ENCODE peak calls at places on chromosomes 4 and X, in four cellular contexts. One of them, this sample, is unnamed.

GRCh38 chrX:19791562-19791961 is 95.8 kb downstream of the SH3KBP1 start:
- DNase-seq in heart left ventricle: no peak
- DNase-seq in gastrocnemius medialis: no peak
- DNase-seq in fibroblast of lung: peak; percentile 45
- DNase-seq in this sample: no peak

GRCh38 chr4:68342139-68342538 is 7.8 kb downstream of the YTHDC1 start:
- DNase-seq in fibroblast of lung: peak; percentile 67
- DNase-seq in gastrocnemius medialis: no peak
- DNase-seq in heart left ventricle: no peak
- DNase-seq in this sample: peak; percentile 64

GRCh38 chrX:131633285-131633917 is 89.5 kb downstream of the OR13H1 start:
- DNase-seq in fibroblast of lung: peak; percentile 27
- DNase-seq in heart left ventricle: no peak
- DNase-seq in gastrocnemius medialis: peak; percentile 15
- DNase-seq in this sample: peak; percentile 25

GRCh38 chr4:183375156-183375555 is 52.9 kb upstream of the CLDN24 start:
- DNase-seq in heart left ventricle: no peak
- DNase-seq in gastrocnemius medialis: no peak
- DNase-seq in fibroblast of lung: no peak
- DNase-seq in this sample: no peak

GRCh38 chr4:36523182-36523581 is 241.8 kb downstream of the DTHD1 start:
- DNase-seq in gastrocnemius medialis: no peak
- DNase-seq in heart left ventricle: no peak
- DNase-seq in fibroblast of lung: no peak
- DNase-seq in this sample: no peak

GRCh38 chr4:169823685-169824084 is 65.9 kb upstream of the HPF1 start:
- DNase-seq in fibroblast of lung: peak; percentile 64
- DNase-seq in gastrocnemius medialis: no peak
- DNase-seq in heart left ventricle: peak; percentile 37
- DNase-seq in this sample: peak; percentile 55

GRCh38 chrX:45400380-45400779 is 199.7 kb upstream of the DIPK2B start:
- DNase-seq in gastrocnemius medialis: no peak
- DNase-seq in heart left ventricle: no peak
- DNase-seq in fibroblast of lung: peak; percentile 84
- DNase-seq in this sample: no peak

GRCh38 chr4:85669204-85669603 is 194.3 kb downstream of the ARHGAP24 start:
- DNase-seq in fibroblast of lung: no peak
- DNase-seq in gastrocnemius medialis: no peak
- DNase-seq in heart left ventricle: no peak
- DNase-seq in this sample: no peak

GRCh38 chrX:148784859-148785655 is 284.6 kb downstream of the AFF2 start:
- DNase-seq in fibroblast of lung: peak; percentile 1
- DNase-seq in heart left ventricle: no peak
- DNase-seq in gastrocnemius medialis: no peak
- DNase-seq in this sample: no peak

GRCh38 chr4:172726001-172726423 is 442.6 kb upstream of the GALNT7 start:
- DNase-seq in fibroblast of lung: no peak
- DNase-seq in gastrocnemius medialis: no peak
- DNase-seq in heart left ventricle: no peak
- DNase-seq in this sample: no peak

GRCh38 chr4:144666539-144667175 is 20.7 kb downstream of the HHIP start:
- DNase-seq in heart left ventricle: no peak
- DNase-seq in fibroblast of lung: peak; percentile 87
- DNase-seq in gastrocnemius medialis: no peak
- DNase-seq in this sample: no peak

GRCh38 chr4:6641164-6641970 is 882 bp downstream of the MRFAP1 start:
- DNase-seq in heart left ventricle: peak; percentile 63
- DNase-seq in gastrocnemius medialis: peak; percentile 28
- DNase-seq in fibroblast of lung: peak; percentile 56
- DNase-seq in this sample: peak; percentile 44

DNA sequence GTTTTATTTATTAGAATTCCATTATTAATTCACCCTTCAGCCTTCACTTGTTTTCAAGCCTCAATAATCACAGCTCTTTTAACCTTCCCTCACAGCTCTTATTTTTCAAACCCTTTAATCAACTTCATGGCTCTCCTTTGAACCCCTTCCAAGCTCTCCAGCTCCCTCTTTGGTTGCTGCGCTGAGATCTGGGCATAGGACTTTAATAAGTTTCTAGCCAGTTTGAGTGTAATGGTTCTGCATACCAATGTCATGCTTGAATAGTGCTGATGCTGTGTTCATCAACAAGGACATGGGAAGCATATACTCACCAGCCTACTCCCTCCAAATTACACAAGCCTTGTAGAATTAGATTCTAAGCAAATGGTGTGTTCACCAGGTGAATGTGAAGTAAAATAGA is 3.5 kb upstream of the RNF212 start:
- DNase-seq in fibroblast of lung: peak; percentile 21
- DNase-seq in heart left ventricle: no peak
- DNase-seq in gastrocnemius medialis: no peak
- DNase-seq in this sample: no peak
- H3K27me3 ChIP-seq in fibroblast of lung: peaks cover under 1% of the 10 kb centered on the region
- H3K27me3 ChIP-seq in heart left ventricle: peaks cover 32% of the 10 kb centered on the region
- H3K27me3 ChIP-seq in gastrocnemius medialis: peaks cover 23% of the 10 kb centered on the region
- H3K27me3 ChIP-seq in this sample: peaks cover 48% of the 10 kb centered on the region

DNA sequence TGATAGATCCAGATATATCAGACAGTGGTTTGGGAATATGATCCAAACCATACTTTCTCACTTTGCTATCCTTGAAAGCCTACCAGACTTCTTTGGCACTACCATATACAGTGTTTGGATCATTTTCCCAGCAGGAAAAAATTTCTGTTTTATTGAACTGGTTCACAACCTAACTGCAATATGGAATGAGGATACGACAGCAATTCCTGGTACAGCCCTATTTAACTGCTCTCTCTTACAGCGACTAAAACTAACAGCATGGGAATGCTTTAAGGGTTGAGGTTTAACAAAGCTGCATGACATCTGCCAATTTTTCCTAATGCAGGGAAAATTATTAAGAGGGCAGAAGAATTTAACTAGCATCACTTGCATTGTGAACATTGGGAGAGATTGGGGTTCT is 47.3 kb downstream of the RS1 start:
- DNase-seq in gastrocnemius medialis: no peak
- DNase-seq in fibroblast of lung: no peak
- DNase-seq in heart left ventricle: no peak
- DNase-seq in this sample: no peak
- H3K27ac ChIP-seq in gastrocnemius medialis: no peak overlapping the region
- H3K27ac ChIP-seq in fibroblast of lung: no peak overlapping the region
- H3K27ac ChIP-seq in heart left ventricle: no peak overlapping the region
- H3K27ac ChIP-seq in this sample: no peak overlapping the region

DNA sequence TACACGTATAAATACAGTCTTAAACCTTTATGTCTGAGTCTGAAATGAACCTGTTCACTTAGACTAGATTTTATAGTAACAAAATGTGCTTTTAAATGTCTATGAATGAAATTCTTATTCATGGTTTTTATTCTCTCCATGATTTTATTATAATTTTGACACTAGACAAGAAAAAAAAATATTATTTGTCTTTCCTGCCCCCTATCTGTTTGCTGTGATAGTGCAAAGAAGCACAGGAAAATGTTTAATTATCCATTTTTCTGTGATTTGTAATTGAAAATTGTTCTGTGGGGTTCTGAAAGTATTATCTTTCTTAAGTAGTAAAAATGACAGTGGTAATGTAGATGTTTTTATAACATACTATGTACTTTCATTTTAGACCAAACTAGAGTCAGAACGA is 52.0 kb downstream of the INTS6L start:
- DNase-seq in fibroblast of lung: no peak
- DNase-seq in heart left ventricle: no peak
- DNase-seq in gastrocnemius medialis: no peak
- DNase-seq in this sample: no peak
- TF ChIP-seq CTCF in fibroblast of lung: no peak
- TF ChIP-seq CTCF in heart left ventricle: peak; percentile 52
- TF ChIP-seq CTCF in gastrocnemius medialis: no peak
- TF ChIP-seq CTCF in this sample: peak; percentile 55

DNA sequence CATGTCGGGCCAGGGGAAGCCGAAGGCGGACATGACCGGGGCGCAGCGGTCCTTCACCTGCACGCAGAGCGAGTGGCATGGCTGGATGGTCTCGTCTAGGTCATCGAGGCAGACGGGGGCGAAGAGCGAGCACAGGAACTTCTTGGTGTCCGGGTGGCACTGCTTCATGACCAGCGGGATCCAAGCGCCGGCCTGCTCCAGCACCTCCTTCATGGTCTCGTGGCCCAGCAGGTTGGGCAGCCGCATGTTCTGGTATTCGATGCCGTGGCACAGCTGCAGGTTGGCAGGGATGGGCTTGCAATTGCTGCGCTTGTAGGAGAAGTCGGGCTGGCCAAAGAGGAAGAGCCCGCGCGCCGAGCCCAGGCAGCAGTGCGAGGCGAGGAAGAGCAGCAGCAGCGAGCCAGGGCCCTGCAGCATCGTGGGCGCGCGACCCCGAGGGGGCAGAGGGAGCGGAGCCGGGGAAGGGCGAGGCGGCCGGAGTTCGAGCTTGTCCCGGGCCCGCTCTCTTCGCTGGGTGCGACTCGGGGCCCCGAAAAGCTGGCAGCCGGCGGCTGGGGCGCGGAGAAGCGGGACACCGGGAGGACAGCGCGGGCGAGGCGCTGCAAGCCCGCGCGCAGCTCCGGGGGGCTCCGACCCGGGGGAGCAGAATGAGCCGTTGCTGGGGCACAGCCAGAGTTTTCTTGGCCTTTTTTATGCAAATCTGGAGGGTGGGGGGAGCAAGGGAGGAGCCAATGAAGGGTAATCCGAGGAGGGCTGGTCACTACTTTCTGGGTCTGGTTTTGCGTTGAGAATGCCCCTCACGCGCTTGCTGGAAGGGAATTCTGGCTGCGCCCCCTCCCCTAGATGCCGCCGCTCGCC is at the start of gene SFRP2:
- DNase-seq in heart left ventricle: no peak
- DNase-seq in fibroblast of lung: no peak
- DNase-seq in gastrocnemius medialis: no peak
- DNase-seq in this sample: no peak
- H3K27me3 ChIP-seq in heart left ventricle: peaks cover 95% of the 10 kb centered on the region
- H3K27me3 ChIP-seq in fibroblast of lung: peaks cover 43% of the 10 kb centered on the region
- H3K27me3 ChIP-seq in gastrocnemius medialis: peaks cover 73% of the 10 kb centered on the region
- H3K27me3 ChIP-seq in this sample: peaks cover 96% of the 10 kb centered on the region

GRCh38 chr4:164955107-164955805 is 22.2 kb downstream of the TRIM61 start:
- DNase-seq in gastrocnemius medialis: no peak
- DNase-seq in fibroblast of lung: no peak
- DNase-seq in heart left ventricle: no peak
- DNase-seq in this sample: no peak

GRCh38 chr4:164959896-164960295 is 17.6 kb downstream of the TRIM61 start:
- DNase-seq in heart left ventricle: no peak
- DNase-seq in gastrocnemius medialis: no peak
- DNase-seq in fibroblast of lung: no peak
- DNase-seq in this sample: peak; percentile 65

GRCh38 chr4:164952551-164952950 is 24.9 kb downstream of the TRIM61 start:
- DNase-seq in fibroblast of lung: no peak
- DNase-seq in gastrocnemius medialis: no peak
- DNase-seq in heart left ventricle: no peak
- DNase-seq in this sample: no peak

GRCh38 chr4:164956766-164957643 is 20.5 kb downstream of the TRIM61 start:
- DNase-seq in heart left ventricle: peak; percentile 82
- DNase-seq in gastrocnemius medialis: peak; percentile 60
- DNase-seq in fibroblast of lung: peak; percentile 69
- DNase-seq in this sample: no peak
- H3K27ac ChIP-seq in heart left ventricle: peak overlapping the region; percentile 49
- H3K27ac ChIP-seq in gastrocnemius medialis: peak overlapping the region; percentile 9
- H3K27ac ChIP-seq in fibroblast of lung: no peak overlapping the region
- H3K27ac ChIP-seq in this sample: no peak overlapping the region

DNA sequence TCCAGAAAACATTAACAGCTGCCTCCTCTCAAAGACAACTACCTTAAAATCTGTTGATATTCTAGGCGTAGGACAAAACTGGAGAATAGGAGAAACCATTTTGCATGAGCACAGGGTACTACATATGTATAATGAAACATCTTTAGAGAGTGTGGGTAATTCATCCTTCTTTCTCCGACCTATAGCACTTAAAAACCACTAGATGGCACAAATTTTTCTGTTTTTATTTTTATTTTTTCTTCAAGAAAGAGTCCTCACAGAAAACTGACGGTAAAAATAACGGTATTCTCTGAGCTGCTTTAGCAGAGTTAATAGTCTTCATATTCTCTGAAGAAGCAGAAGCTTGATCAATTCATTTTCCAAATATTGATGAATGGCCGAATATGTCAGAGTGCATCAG is 14.6 kb downstream of the SMIM31 start:
- DNase-seq in heart left ventricle: no peak
- DNase-seq in fibroblast of lung: no peak
- DNase-seq in gastrocnemius medialis: no peak
- DNase-seq in this sample: no peak
- TF ChIP-seq CTCF in heart left ventricle: no peak
- TF ChIP-seq CTCF in fibroblast of lung: no peak
- TF ChIP-seq CTCF in gastrocnemius medialis: no peak
- TF ChIP-seq CTCF in this sample: peak; percentile 59

GRCh38 chrX:140298946-140299345 is 205.9 kb downstream of the SOX3 start:
- DNase-seq in gastrocnemius medialis: no peak
- DNase-seq in fibroblast of lung: peak; percentile 82
- DNase-seq in heart left ventricle: no peak
- DNase-seq in this sample: no peak

GRCh38 chrX:140292188-140292587 is 212.7 kb downstream of the SOX3 start:
- DNase-seq in gastrocnemius medialis: no peak
- DNase-seq in heart left ventricle: no peak
- DNase-seq in fibroblast of lung: no peak
- DNase-seq in this sample: no peak

GRCh38 chrX:140292961-140293360 is 211.9 kb downstream of the SOX3 start:
- DNase-seq in heart left ventricle: no peak
- DNase-seq in fibroblast of lung: no peak
- DNase-seq in gastrocnemius medialis: no peak
- DNase-seq in this sample: no peak
- H3K27me3 ChIP-seq in heart left ventricle: no peaks in the 10 kb centered on the region
- H3K27me3 ChIP-seq in fibroblast of lung: no peaks in the 10 kb centered on the region
- H3K27me3 ChIP-seq in gastrocnemius medialis: no peaks in the 10 kb centered on the region
- H3K27me3 ChIP-seq in this sample: no peaks in the 10 kb centered on the region

GRCh38 chrX:79081895-79082512 is 62.5 kb upstream of the GPR174 start:
- DNase-seq in fibroblast of lung: peak; percentile 12
- DNase-seq in gastrocnemius medialis: no peak
- DNase-seq in heart left ventricle: no peak
- DNase-seq in this sample: peak; percentile 17
- H3K27ac ChIP-seq in fibroblast of lung: no peak overlapping the region
- H3K27ac ChIP-seq in gastrocnemius medialis: no peak overlapping the region
- H3K27ac ChIP-seq in heart left ventricle: no peak overlapping the region
- H3K27ac ChIP-seq in this sample: no peak overlapping the region